ENCODE peak calls at places on chromosomes 7 and 10, in nine cellular contexts. One of them, this sample, is unnamed.

GRCh38 chr7:131557521-131558385 is 1.3 kb upstream of the PODXL start:
- DNase-seq in hepatocyte: peak
- DNase-seq in fibroblast of lung: no peak
- DNase-seq in PC-3: peak
- DNase-seq in tibial artery: peak
- DNase-seq in WTC11: peak
- DNase-seq in endothelial cell: peak
- DNase-seq in MCF 10A: no peak
- DNase-seq in endodermal cell: peak
- DNase-seq in this sample: peak

GRCh38 chr7:84108119-84108518 is 86.5 kb downstream of the SEMA3A start:
- DNase-seq in hepatocyte: no peak
- DNase-seq in fibroblast of lung: no peak
- DNase-seq in PC-3: no peak
- DNase-seq in tibial artery: no peak
- DNase-seq in WTC11: no peak
- DNase-seq in endothelial cell: no peak
- DNase-seq in MCF 10A: no peak
- DNase-seq in endodermal cell: no peak
- DNase-seq in this sample: no peak

GRCh38 chr7:64849250-64849923 is 53.7 kb upstream of the ZNF273 start:
- DNase-seq in hepatocyte: no peak
- DNase-seq in fibroblast of lung: no peak
- DNase-seq in PC-3: peak
- DNase-seq in tibial artery: no peak
- DNase-seq in WTC11: no peak
- DNase-seq in endothelial cell: no peak
- DNase-seq in MCF 10A: peak
- DNase-seq in endodermal cell: no peak
- DNase-seq in this sample: no peak

GRCh38 chr10:109978481-109978880 is 29.3 kb upstream of the ADD3 start:
- DNase-seq in hepatocyte: peak
- DNase-seq in fibroblast of lung: peak
- DNase-seq in PC-3: peak
- DNase-seq in tibial artery: no peak
- DNase-seq in WTC11: peak
- DNase-seq in endothelial cell: peak
- DNase-seq in MCF 10A: peak
- DNase-seq in endodermal cell: peak
- DNase-seq in this sample: no peak

GRCh38 chr10:11757452-11757819 is 15.3 kb downstream of the ECHDC3 start:
- DNase-seq in hepatocyte: peak
- DNase-seq in fibroblast of lung: peak
- DNase-seq in PC-3: peak
- DNase-seq in tibial artery: peak
- DNase-seq in WTC11: no peak
- DNase-seq in endothelial cell: no peak
- DNase-seq in MCF 10A: peak
- DNase-seq in endodermal cell: no peak
- DNase-seq in this sample: no peak

GRCh38 chr10:101766753-101767599 is 8.9 kb downstream of the FGF8 start:
- DNase-seq in hepatocyte: no peak
- DNase-seq in fibroblast of lung: no peak
- DNase-seq in PC-3: no peak
- DNase-seq in tibial artery: no peak
- DNase-seq in WTC11: no peak
- DNase-seq in endothelial cell: no peak
- DNase-seq in MCF 10A: no peak
- DNase-seq in endodermal cell: peak
- DNase-seq in this sample: no peak

GRCh38 chr10:119025336-119025735 is 4.2 kb upstream of the NANOS1 start:
- DNase-seq in hepatocyte: peak
- DNase-seq in fibroblast of lung: peak
- DNase-seq in PC-3: peak
- DNase-seq in tibial artery: peak
- DNase-seq in WTC11: no peak
- DNase-seq in endothelial cell: no peak
- DNase-seq in MCF 10A: peak
- DNase-seq in endodermal cell: no peak
- DNase-seq in this sample: no peak

GRCh38 chr10:116113721-116114501 is 159.1 kb downstream of the GFRA1 start:
- DNase-seq in hepatocyte: no peak
- DNase-seq in fibroblast of lung: peak
- DNase-seq in PC-3: no peak
- DNase-seq in tibial artery: no peak
- DNase-seq in WTC11: no peak
- DNase-seq in endothelial cell: no peak
- DNase-seq in MCF 10A: peak
- DNase-seq in endodermal cell: no peak
- DNase-seq in this sample: no peak

GRCh38 chr7:133688483-133689239 is 435.8 kb downstream of the EXOC4 start:
- DNase-seq in hepatocyte: no peak
- DNase-seq in fibroblast of lung: no peak
- DNase-seq in PC-3: peak
- DNase-seq in tibial artery: no peak
- DNase-seq in WTC11: no peak
- DNase-seq in endothelial cell: no peak
- DNase-seq in MCF 10A: peak
- DNase-seq in endodermal cell: no peak
- DNase-seq in this sample: no peak

GRCh38 chr7:84455788-84456187 is 261.2 kb upstream of the SEMA3A start:
- DNase-seq in hepatocyte: no peak
- DNase-seq in fibroblast of lung: peak
- DNase-seq in PC-3: peak
- DNase-seq in tibial artery: no peak
- DNase-seq in WTC11: no peak
- DNase-seq in endothelial cell: no peak
- DNase-seq in MCF 10A: peak
- DNase-seq in endodermal cell: no peak
- DNase-seq in this sample: no peak

GRCh38 chr7:106178593-106179134 is 66.6 kb upstream of the SYPL1 start:
- DNase-seq in hepatocyte: peak
- DNase-seq in fibroblast of lung: peak
- DNase-seq in PC-3: peak
- DNase-seq in tibial artery: no peak
- DNase-seq in WTC11: no peak
- DNase-seq in endothelial cell: no peak
- DNase-seq in MCF 10A: peak
- DNase-seq in endodermal cell: no peak
- DNase-seq in this sample: no peak

GRCh38 chr10:1379601-1380000 is 323.4 kb downstream of the WDR37 start:
- DNase-seq in hepatocyte: no peak
- DNase-seq in fibroblast of lung: no peak
- DNase-seq in PC-3: no peak
- DNase-seq in tibial artery: peak
- DNase-seq in WTC11: peak
- DNase-seq in endothelial cell: peak
- DNase-seq in MCF 10A: no peak
- DNase-seq in endodermal cell: peak
- DNase-seq in this sample: peak
- TF ChIP-seq CTCF in hepatocyte: peak
- TF ChIP-seq CTCF in fibroblast of lung: no peak
- TF ChIP-seq CTCF in PC-3: no peak
- TF ChIP-seq CTCF in tibial artery: no peak
- TF ChIP-seq CTCF in WTC11: no peak
- TF ChIP-seq CTCF in endothelial cell: no peak
- TF ChIP-seq CTCF in MCF 10A: no peak
- TF ChIP-seq CTCF in endodermal cell: peak
- TF ChIP-seq CTCF in this sample: peak

DNA sequence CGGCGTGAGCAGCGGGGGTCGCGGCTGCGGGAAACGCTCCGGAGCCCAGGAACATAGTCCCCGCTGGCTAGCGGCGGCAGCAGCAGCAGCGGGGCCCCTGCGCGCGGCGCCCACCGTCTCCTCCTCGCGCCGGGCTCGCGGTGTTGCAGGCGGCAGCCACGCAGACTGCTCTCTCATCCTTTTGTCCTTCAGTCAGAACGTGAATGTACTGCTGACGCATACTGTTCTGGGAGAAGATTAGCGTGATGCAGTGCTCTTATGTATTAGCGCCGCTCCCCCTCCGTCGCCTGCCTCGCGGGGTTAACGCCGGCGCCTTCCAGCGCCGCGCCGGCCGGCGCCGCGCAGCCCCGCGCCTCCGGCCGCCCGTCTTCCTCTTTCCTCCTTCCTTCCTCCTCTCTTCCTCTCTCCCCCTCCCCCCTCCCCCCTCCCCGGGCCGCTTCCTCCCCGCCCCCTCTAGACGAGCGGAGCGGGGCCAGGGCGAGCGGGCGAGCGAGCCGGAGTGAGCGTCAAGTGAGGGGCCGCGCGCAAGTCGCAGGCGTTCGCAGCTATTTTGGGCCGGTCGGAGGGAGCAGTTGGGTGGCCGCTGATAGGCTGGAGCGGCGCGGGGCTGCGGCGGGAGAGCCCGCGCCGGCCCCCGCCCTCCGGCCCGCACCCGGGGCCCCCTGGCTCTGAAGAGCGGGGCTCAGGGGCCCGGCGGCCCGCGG is 816 bp upstream of the LRRC4 start:
- DNase-seq in hepatocyte: peak
- DNase-seq in fibroblast of lung: peak
- DNase-seq in PC-3: no peak
- DNase-seq in tibial artery: no peak
- DNase-seq in WTC11: peak
- DNase-seq in endothelial cell: peak
- DNase-seq in MCF 10A: no peak
- DNase-seq in endodermal cell: peak
- DNase-seq in this sample: peak
- TF ChIP-seq CTCF in hepatocyte: peak
- TF ChIP-seq CTCF in fibroblast of lung: peak
- TF ChIP-seq CTCF in PC-3: no peak
- TF ChIP-seq CTCF in tibial artery: no peak
- TF ChIP-seq CTCF in WTC11: no peak
- TF ChIP-seq CTCF in endothelial cell: no peak
- TF ChIP-seq CTCF in MCF 10A: no peak
- TF ChIP-seq CTCF in endodermal cell: peak
- TF ChIP-seq CTCF in this sample: peak

DNA sequence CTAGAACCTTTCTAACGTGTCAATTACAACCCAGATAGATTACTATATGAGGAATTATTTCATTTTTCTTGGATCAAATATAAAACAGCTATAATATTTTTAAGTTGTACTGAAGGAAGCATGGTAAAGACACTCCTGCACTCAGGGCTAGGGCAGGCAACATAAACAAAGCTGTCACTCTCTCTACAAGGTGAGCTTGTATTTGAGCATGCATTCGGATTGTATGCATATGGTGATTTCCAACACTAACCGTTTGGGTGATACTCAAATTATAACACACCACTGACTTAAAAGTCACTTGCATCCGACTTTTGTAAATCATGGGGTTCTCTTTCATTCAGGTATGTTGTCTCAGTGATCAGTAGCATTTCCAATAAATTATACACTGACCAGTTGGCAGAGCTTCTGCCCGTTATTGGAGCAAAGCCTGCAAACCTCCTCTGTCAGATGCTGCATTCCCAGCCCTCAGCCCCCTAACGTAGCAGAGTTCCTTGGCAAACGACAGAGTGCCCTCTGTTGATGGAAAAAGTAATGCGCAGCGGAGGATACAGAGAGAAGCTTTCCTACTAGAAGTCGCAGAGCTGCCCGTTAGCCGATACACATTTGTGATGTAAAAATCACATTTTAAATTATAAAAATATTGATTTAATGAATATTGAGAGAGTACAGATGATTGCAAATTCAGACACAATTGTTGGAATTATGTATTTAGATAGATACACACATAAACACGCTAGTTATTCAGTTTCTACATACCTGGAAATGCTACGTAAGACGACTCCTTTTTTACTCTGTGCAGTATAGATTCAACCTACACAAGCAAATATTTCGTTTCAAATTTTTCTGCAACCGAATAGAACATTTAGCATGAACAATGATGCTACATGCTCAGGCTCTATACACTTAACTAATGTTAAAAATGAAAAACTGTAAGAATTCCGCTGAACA is 173.9 kb upstream of the SP4 start:
- DNase-seq in hepatocyte: peak
- DNase-seq in fibroblast of lung: peak
- DNase-seq in PC-3: peak
- DNase-seq in tibial artery: no peak
- DNase-seq in WTC11: peak
- DNase-seq in endothelial cell: peak
- DNase-seq in MCF 10A: peak
- DNase-seq in endodermal cell: peak
- DNase-seq in this sample: peak
- TF ChIP-seq CTCF in hepatocyte: peak
- TF ChIP-seq CTCF in fibroblast of lung: peak
- TF ChIP-seq CTCF in PC-3: peak
- TF ChIP-seq CTCF in tibial artery: no peak
- TF ChIP-seq CTCF in WTC11: peak
- TF ChIP-seq CTCF in endothelial cell: peak
- TF ChIP-seq CTCF in MCF 10A: peak
- TF ChIP-seq CTCF in endodermal cell: peak
- TF ChIP-seq CTCF in this sample: peak

DNA sequence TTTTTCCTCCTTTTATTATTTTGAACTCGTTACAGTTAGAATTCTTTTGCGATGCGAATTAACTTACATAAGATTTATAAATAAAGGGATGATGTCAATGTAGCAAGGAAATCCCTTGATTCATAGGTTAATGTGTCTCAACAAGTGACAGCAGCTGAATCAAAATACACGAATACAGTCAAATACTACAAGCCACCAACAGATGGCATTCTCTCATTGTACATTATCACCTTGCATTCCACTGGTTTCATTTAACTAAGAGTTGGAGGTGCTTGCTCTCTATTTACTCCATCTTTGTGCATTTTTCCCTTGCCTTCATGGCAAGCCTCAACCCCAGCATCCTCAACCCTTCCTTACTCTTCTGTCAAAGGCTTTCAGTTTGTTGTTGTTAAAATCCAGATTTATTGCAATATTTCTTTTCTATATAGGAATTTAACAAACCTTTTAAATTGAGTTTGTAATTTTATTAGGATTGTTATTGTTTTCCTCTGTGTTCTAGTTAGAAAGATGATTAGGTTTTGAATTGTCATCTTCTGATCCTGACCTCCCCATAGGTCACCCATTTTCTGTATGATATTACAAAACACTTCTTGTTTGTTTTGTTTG is 78.3 kb downstream of the SLC25A40 start:
- DNase-seq in hepatocyte: peak
- DNase-seq in fibroblast of lung: peak
- DNase-seq in PC-3: peak
- DNase-seq in tibial artery: no peak
- DNase-seq in WTC11: no peak
- DNase-seq in endothelial cell: peak
- DNase-seq in MCF 10A: peak
- DNase-seq in endodermal cell: no peak
- DNase-seq in this sample: no peak
- TF ChIP-seq CTCF in hepatocyte: peak
- TF ChIP-seq CTCF in fibroblast of lung: peak
- TF ChIP-seq CTCF in PC-3: peak
- TF ChIP-seq CTCF in tibial artery: peak
- TF ChIP-seq CTCF in WTC11: no peak
- TF ChIP-seq CTCF in endothelial cell: peak
- TF ChIP-seq CTCF in MCF 10A: peak
- TF ChIP-seq CTCF in endodermal cell: peak
- TF ChIP-seq CTCF in this sample: peak